ENCODE peak calls at places on chromosome 1, in eight cellular contexts. Y is kidney tubule cell, E is left ventricle myocardium superior, N is choroid plexus epithelial cell, P is foreskin fibroblast, A is endothelial cell, F is HuH-7, J is GM04504. B is an unnamed sample.

GRCh38 chr1:5888606-5889211 is 103.5 kb downstream of the NPHP4 start:
- DNase-seq in Y (no peak), E (no peak), N (no peak), P (no peak), A (no peak), F (no peak), J (no peak), B (no peak)

GRCh38 chr1:186228751-186229150 is 146.3 kb downstream of the TPR start:
- DNase-seq in Y (no peak), E (no peak), N (no peak), P (no peak), A (no peak), F (no peak), J (no peak), B (no peak)

GRCh38 chr1:207691006-207691405 is 46.1 kb downstream of the CR1L start:
- DNase-seq in Y (no peak), E (no peak), N (no peak), P (no peak), A (no peak), F (no peak), J (no peak), B (no peak)

GRCh38 chr1:23772049-23772853 is 6.0 kb upstream of the PITHD1 start:
- DNase-seq in Y (peak), E (peak), N (peak), P (peak), A (peak), F (peak), J (no peak), B (peak)

GRCh38 chr1:2416403-2416802 is 4.0 kb upstream of the PEX10 start:
- DNase-seq in Y (no peak), E (no peak), N (no peak), P (no peak), A (no peak), F (no peak), J (no peak), B (no peak)

GRCh38 chr1:167599839-167600581 is 30.0 kb upstream of the RCSD1 start:
- DNase-seq in Y (peak), E (peak), N (peak), P (peak), A (peak), F (peak), J (peak), B (peak)

GRCh38 chr1:192788184-192788583 is 20.7 kb upstream of the RGS2 start:
- DNase-seq in Y (peak), E (peak), N (peak), P (peak), A (peak), F (no peak), J (peak), B (no peak)

GRCh38 chr1:2103901-2104590 is 53.8 kb downstream of the PRKCZ start:
- DNase-seq in Y (no peak), E (peak), N (no peak), P (no peak), A (no peak), F (no peak), J (no peak), B (no peak)

GRCh38 chr1:72724951-72725863 is 442.9 kb upstream of the NEGR1 start:
- DNase-seq in Y (no peak), E (no peak), N (no peak), P (no peak), A (peak), F (no peak), J (no peak), B (no peak)

GRCh38 chr1:186722711-186723309 is 42.6 kb upstream of the PTGS2 start:
- DNase-seq in Y (peak), E (no peak), N (peak), P (peak), A (peak), F (peak), J (peak), B (peak)

GRCh38 chr1:216617081-216617480 is 106.1 kb downstream of the ESRRG start:
- DNase-seq in Y (no peak), E (no peak), N (no peak), P (no peak), A (no peak), F (no peak), J (no peak), B (no peak)

GRCh38 chr1:165737196-165737595 is 31.5 kb downstream of the TMCO1 start:
- DNase-seq in Y (no peak), E (no peak), N (peak), P (no peak), A (no peak), F (no peak), J (no peak), B (no peak)

GRCh38 chr1:53413175-53414001 is 45.8 kb upstream of the DMRTB1 start:
- DNase-seq in Y (peak), E (no peak), N (peak), P (no peak), A (no peak), F (no peak), J (peak), B (peak)

GRCh38 chr1:22524481-22524880 is 38.8 kb upstream of the EPHA8 start:
- DNase-seq in Y (no peak), E (no peak), N (no peak), P (no peak), A (no peak), F (no peak), J (no peak), B (no peak)

GRCh38 chr1:200206340-200206739 is 178.8 kb downstream of the NR5A2 start:
- DNase-seq in Y (peak), E (no peak), N (peak), P (peak), A (no peak), F (no peak), J (no peak), B (peak)

GRCh38 chr1:61585714-61586113 is 139.2 kb downstream of the TM2D1 start:
- DNase-seq in Y (peak), E (no peak), N (no peak), P (no peak), A (no peak), F (no peak), J (no peak), B (peak)

GRCh38 chr1:66325594-66326380 is 208.2 kb upstream of the SGIP1 start:
- DNase-seq in Y (no peak), E (no peak), N (no peak), P (no peak), A (no peak), F (no peak), J (no peak), B (no peak)

GRCh38 chr1:6991271-6991670 is 206.0 kb downstream of the CAMTA1 start:
- DNase-seq in Y (peak), E (no peak), N (peak), P (peak), A (no peak), F (no peak), J (peak), B (peak)

GRCh38 chr1:23168079-23168461 is 586 bp downstream of the LUZP1 start:
- DNase-seq in Y (peak), E (peak), N (no peak), P (no peak), A (peak), F (no peak), J (no peak), B (no peak)

GRCh38 chr1:12407050-12407961 is 177.5 kb downstream of the VPS13D start:
- DNase-seq in Y (peak), E (no peak), N (peak), P (peak), A (no peak), F (peak), J (peak), B (peak)

GRCh38 chr1:229889031-229889517 is 178.0 kb upstream of the GALNT2 start:
- DNase-seq in Y (no peak), E (no peak), N (no peak), P (no peak), A (no peak), F (no peak), J (no peak), B (no peak)

GRCh38 chr1:208374391-208374941 is 130.3 kb upstream of the PLXNA2 start:
- DNase-seq in Y (peak), E (no peak), N (peak), P (no peak), A (no peak), F (no peak), J (no peak), B (no peak)

GRCh38 chr1:229410692-229411433 is 23.0 kb downstream of the ACTA1 start:
- DNase-seq in Y (peak), E (peak), N (peak), P (peak), A (no peak), F (no peak), J (no peak), B (peak)

GRCh38 chr1:185267278-185267677 is 49.8 kb downstream of the IVNS1ABP start:
- DNase-seq in Y (no peak), E (no peak), N (no peak), P (no peak), A (no peak), F (no peak), J (no peak), B (no peak)

GRCh38 chr1:111793896-111794295 is 38.2 kb downstream of the DDX20 start:
- DNase-seq in Y (no peak), E (no peak), N (no peak), P (no peak), A (no peak), F (no peak), J (no peak), B (no peak)

GRCh38 chr1:116365353-116365780 is 7.7 kb upstream of the ATP1A1 start:
- DNase-seq in Y (no peak), E (no peak), N (no peak), P (no peak), A (no peak), F (no peak), J (no peak), B (no peak)

GRCh38 chr1:21537511-21537931 is 28.3 kb downstream of the ALPL start:
- DNase-seq in Y (peak), E (peak), N (no peak), P (no peak), A (no peak), F (no peak), J (no peak), B (no peak)

GRCh38 chr1:21724098-21724497 is 54.9 kb upstream of the RAP1GAP start:
- DNase-seq in Y (no peak), E (no peak), N (no peak), P (no peak), A (no peak), F (no peak), J (no peak), B (no peak)

GRCh38 chr1:154348429-154349076 is 23.2 kb downstream of the ATP8B2 start:
- DNase-seq in Y (no peak), E (peak), N (no peak), P (no peak), A (no peak), F (no peak), J (no peak), B (no peak)

GRCh38 chr1:114208659-114209215 is 55.1 kb upstream of the SYT6 start:
- DNase-seq in Y (peak), E (no peak), N (no peak), P (no peak), A (no peak), F (no peak), J (no peak), B (peak)

GRCh38 chr1:227885648-227886502 is 61.9 kb downstream of the WNT9A start:
- DNase-seq in Y (peak), E (peak), N (peak), P (peak), A (no peak), F (peak), J (peak), B (peak)

GRCh38 chr1:29943034-29943433 is 706.7 kb downstream of the PTPRU start:
- DNase-seq in Y (no peak), E (no peak), N (no peak), P (no peak), A (no peak), F (no peak), J (no peak), B (no peak)

GRCh38 chr1:72282271-72282656 is at the start of gene NEGR1:
- DNase-seq in Y (peak), E (peak), N (peak), P (peak), A (peak), F (peak), J (no peak), B (peak)

GRCh38 chr1:59008599-59009347 is 224.9 kb upstream of the JUN start:
- DNase-seq in Y (peak), E (no peak), N (peak), P (no peak), A (no peak), F (no peak), J (no peak), B (no peak)

GRCh38 chr1:187876775-187877174 is 1048.0 kb downstream of the PLA2G4A start:
- DNase-seq in Y (no peak), E (no peak), N (no peak), P (no peak), A (no peak), F (no peak), J (no peak), B (no peak)

GRCh38 chr1:107952989-107953388 is 12.0 kb downstream of the VAV3 start:
- DNase-seq in Y (no peak), E (no peak), N (peak), P (no peak), A (no peak), F (no peak), J (no peak), B (no peak)

GRCh38 chr1:38105267-38105666 is 58.7 kb upstream of the POU3F1 start:
- DNase-seq in Y (no peak), E (no peak), N (no peak), P (no peak), A (no peak), F (no peak), J (no peak), B (no peak)

GRCh38 chr1:231416896-231417295 is 5.2 kb downstream of the EGLN1 start:
- DNase-seq in Y (no peak), E (no peak), N (no peak), P (no peak), A (no peak), F (no peak), J (no peak), B (no peak)

GRCh38 chr1:200409203-200409760 is 554 bp downstream of the ZNF281 start:
- DNase-seq in Y (peak), E (peak), N (peak), P (no peak), A (peak), F (no peak), J (no peak), B (no peak)